ENCODE peak calls at places on chromosomes 6 and 20, in six cellular contexts. F is heart left ventricle, S is OCI-LY7, Z is Peyer's patch, W is GM23338, B is foreskin fibroblast. M is an unnamed sample.

GRCh38 chr6:11423072-11423471 is 114.5 kb upstream of the TMEM170B start:
- DNase-seq in Z (no peak), W (no peak), B (peak; percentile 27), F (no peak), S (no peak), M (peak; percentile 78)

GRCh38 chr20:1224205-1224604 is 1.6 kb upstream of the RAD21L1 start:
- DNase-seq in S (no peak), F (no peak), W (no peak), Z (no peak), B (no peak), M (no peak)

GRCh38 chr6:38058022-38058421 is 238.5 kb downstream of the ZFAND3 start:
- DNase-seq in W (no peak), S (no peak), F (no peak), Z (no peak), B (peak; percentile 74), M (peak; percentile 93)

GRCh38 chr6:113645576-113645970 is 211.6 kb upstream of the MARCKS start:
- DNase-seq in Z (peak; percentile 66), F (no peak), S (no peak), W (no peak), B (peak; percentile 92), M (peak; percentile 98)

GRCh38 chr6:168823397-168824020 is 382.5 kb downstream of the SMOC2 start:
- DNase-seq in F (no peak), S (no peak), Z (no peak), B (no peak), W (peak; percentile 19), M (no peak)

GRCh38 chr20:38222231-38222922 is 38.2 kb downstream of the KIAA1755 start:
- DNase-seq in F (peak; percentile 66), W (peak; percentile 89), B (peak; percentile 77), Z (peak; percentile 85), S (peak; percentile 37), M (peak; percentile 61)

GRCh38 chr6:134373282-134373922 is 55.5 kb upstream of the SGK1 start:
- DNase-seq in S (peak; percentile 39), W (no peak), Z (peak; percentile 77), F (peak; percentile 49), B (peak; percentile 87), M (peak; percentile 83)

GRCh38 chr6:37483917-37484785 is 15.5 kb downstream of the CCDC167 start:
- DNase-seq in B (peak; percentile 71), F (peak; percentile 59), S (peak; percentile 59), Z (peak; percentile 80), W (peak; percentile 79), M (peak; percentile 56)

GRCh38 chr20:56358070-56358469 is 704 bp upstream of the FAM210B start:
- DNase-seq in B (peak; percentile 55), Z (no peak), S (no peak), F (no peak), W (no peak), M (no peak)

GRCh38 chr6:29945421-29945820 is 3.1 kb downstream of the HLA-A start:
- DNase-seq in F (no peak), W (no peak), B (no peak), S (no peak), Z (no peak), M (no peak)

GRCh38 chr6:7467007-7467897 is 74.2 kb upstream of the DSP start:
- DNase-seq in W (peak; percentile 27), F (no peak), B (no peak), Z (peak; percentile 83), S (no peak), M (no peak)

GRCh38 chr20:58570181-58570859 is 55.1 kb upstream of the APCDD1L start:
- DNase-seq in S (no peak), F (no peak), Z (no peak), W (no peak), B (peak; percentile 50), M (no peak)

GRCh38 chr20:17629678-17630089 is 52.4 kb downstream of the RRBP1 start:
- DNase-seq in F (no peak), S (no peak), W (no peak), Z (no peak), B (no peak), M (no peak)

GRCh38 chr6:33692078-33692759 is 19.3 kb downstream of the UQCC2 start:
- DNase-seq in F (peak; percentile 66), W (peak; percentile 64), S (no peak), B (peak; percentile 74), Z (no peak), M (no peak)

GRCh38 chr20:50366270-50367103 is 143.7 kb upstream of the PTPN1 start:
- DNase-seq in S (no peak), B (peak; percentile 91), Z (peak; percentile 93), F (peak; percentile 42), W (no peak), M (peak; percentile 76)

GRCh38 chr6:8180327-8181161 is 78.2 kb upstream of the EEF1E1 start:
- DNase-seq in W (peak; percentile 72), B (peak; percentile 91), Z (no peak), S (no peak), F (no peak), M (peak; percentile 42)

DNA sequence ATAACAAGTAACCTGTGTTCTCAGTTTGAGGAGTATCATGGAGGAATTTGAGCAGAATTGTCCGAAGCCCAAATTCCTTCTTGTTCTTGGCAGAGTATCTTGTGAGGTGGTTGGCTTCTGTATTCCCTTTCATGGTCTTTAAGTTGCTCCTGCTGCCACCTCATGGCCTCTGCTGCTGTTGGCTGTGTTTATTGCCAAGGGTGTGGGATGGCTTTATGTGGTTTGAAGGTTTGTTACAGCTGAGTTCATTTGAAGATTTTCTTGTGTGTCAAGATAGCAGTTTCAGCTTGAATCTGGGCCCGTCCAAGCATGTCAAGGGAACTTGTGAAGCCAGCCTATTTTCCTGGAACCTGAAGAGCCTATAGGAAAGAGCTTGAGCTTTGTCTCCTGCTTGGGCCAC is 20.2 kb upstream of the TTK start:
- DNase-seq in S (no peak), F (no peak), W (peak; percentile 56), B (peak; percentile 17), Z (no peak), M (peak; percentile 86)
- TF ChIP-seq CTCF in S (no peak), F (no peak), W (peak; percentile 25), B (no peak), Z (no peak), M (peak; percentile 59)

DNA sequence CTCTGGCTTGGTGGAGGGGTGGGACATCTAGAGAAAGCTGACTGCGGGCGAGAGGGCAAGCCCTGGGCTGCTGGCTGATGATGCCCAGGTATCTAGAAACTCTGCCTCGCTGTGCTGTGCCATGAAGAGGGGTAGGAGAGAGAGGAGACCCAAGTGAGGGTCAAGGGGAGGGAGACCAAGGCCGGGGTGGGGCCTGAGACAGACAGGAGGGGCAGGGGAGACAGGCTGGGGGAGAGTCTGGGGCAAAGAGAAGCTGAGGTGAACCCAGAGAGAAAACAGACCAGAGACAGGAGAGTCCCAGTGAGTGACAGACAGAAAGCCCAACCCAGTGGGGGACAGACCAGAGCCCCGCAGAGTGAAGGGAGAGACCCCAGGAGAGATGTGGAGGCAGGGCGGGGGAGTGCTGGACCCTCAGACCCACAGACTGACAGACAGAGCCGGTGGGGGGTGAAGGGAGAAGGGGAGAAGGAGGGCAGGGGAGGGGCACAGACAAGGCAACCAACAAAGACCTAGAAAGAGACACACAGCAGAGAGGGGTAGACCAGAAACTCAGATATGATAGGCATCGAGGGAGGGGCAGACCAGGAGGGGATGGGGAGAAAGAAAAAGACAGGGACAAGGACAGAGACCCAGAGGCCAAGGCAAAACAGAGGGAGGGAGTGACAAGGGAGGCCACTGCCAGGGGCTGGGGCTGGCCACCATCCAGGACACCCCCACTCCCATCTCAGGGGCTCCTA is 5.9 kb downstream of the TEAD3 start:
- DNase-seq in B (no peak), F (no peak), Z (no peak), S (no peak), W (no peak), M (no peak)
- H3K4me3 ChIP-seq in B (no peak overlapping the region), F (no peak overlapping the region), Z (peak overlapping the region; percentile 21), S (no peak overlapping the region), W (peak overlapping the region; percentile 60), M (no peak overlapping the region)

GRCh38 chr20:62952373-62953166 is at the start of gene SLC17A9:
- DNase-seq in S (no peak), Z (peak; percentile 94), W (peak; percentile 86), F (peak; percentile 59), B (peak; percentile 83), M (no peak)
- TF ChIP-seq CTCF in S (no peak), Z (no peak), W (no peak), F (no peak), B (no peak), M (no peak)

DNA sequence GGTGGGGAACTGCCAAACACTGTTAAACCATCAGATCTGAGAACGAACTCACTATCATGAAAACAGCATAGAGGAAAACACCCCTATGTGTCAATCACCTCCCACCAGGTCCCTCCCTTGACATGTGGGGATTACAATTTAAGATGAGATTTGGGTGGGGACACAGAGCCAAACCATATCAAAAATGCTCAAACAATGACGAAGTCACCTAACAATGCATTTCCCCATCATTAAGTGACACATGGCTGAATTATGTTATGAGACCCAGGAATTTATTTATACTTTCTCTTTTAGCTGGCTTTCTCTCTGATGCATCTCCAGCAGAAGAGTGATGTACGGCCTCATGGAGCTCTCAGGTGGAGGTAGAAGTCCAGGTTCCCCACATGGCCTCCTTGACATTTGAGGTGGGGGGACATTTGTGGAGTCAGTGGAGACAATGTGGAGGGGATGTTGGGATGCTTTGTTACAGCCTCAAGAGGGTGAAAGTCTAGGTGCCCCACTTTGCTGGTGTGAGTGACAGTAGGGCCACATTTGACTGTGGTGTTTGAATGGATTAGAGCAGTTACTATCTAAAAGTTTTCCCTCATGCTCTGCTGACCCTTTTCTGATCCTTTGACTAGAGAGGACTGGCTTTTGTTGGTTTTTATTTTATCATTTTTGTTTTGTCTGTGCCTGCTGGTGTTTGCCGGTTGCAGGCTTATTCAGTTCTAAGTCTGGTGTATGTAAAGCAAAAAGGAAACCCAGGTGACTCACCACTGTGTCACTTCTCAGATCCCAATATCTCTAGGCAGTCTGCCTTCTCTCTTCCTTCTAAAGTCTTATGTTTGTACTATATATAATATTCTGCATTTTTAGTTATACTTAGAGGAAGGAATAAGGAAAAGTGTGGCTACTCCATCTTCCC is 18.5 kb upstream of the DCBLD1 start:
- DNase-seq in B (peak; percentile 90), S (no peak), F (no peak), Z (no peak), W (no peak), M (peak; percentile 84)
- H3K4me3 ChIP-seq in B (no peak overlapping the region), S (no peak overlapping the region), F (no peak overlapping the region), Z (no peak overlapping the region), W (no peak overlapping the region), M (no peak overlapping the region)

GRCh38 chr6:13383280-13384163 is 55.2 kb upstream of the TBC1D7 start:
- DNase-seq in W (no peak), B (no peak), S (no peak), Z (peak; percentile 70), F (no peak), M (peak; percentile 86)
- TF ChIP-seq CTCF in W (no peak), B (peak; percentile 14), S (peak; percentile 42), Z (peak; percentile 6), F (peak; percentile 41), M (peak; percentile 52)

DNA sequence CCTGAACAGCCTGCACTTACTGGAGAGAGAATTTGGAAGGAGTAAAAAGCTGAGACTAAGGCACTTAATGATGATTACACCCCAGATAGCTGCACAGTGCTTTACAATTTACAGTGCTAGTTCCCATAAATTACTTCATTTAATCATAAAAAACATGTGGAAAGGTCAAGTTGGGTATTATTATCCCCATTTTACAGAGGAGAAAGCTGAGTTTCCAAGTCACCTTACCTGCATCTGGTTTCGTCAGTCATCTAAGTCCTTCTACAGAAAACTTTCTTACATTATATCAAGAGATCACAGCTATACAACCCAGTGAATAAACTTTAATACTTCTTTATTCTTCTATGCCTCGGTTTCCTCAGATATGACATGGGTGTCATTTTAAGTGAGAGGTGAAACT is 3.3 kb downstream of the PTPRK start:
- DNase-seq in B (no peak), S (no peak), Z (no peak), F (no peak), W (no peak), M (no peak)
- H3K4me3 ChIP-seq in B (no peak overlapping the region), S (no peak overlapping the region), Z (peak overlapping the region; percentile 78), F (no peak overlapping the region), W (no peak overlapping the region), M (no peak overlapping the region)

M was measured in epithelial cell of esophagus.